ENCODE peak calls at places on chromosomes 3 and 15, in six cellular contexts. L is type B pancreatic cell, D is RWPE1, A is tibial artery, U is nephron progenitor cell, V is endothelial cell. I is an unnamed sample.

GRCh38 chr3:194091141-194091540 is 44.8 kb upstream of the HES1 start:
- DNase-seq in U (no peak), D (peak), A (no peak), V (no peak), L (no peak), I (no peak)

GRCh38 chr15:74245342-74245931 is 9.3 kb downstream of the CCDC33 start:
- DNase-seq in U (peak), A (no peak), L (no peak), D (no peak), V (peak), I (peak)

GRCh38 chr3:183050706-183051105 is 48.6 kb downstream of the MCCC1 start:
- DNase-seq in U (no peak), L (no peak), V (no peak), D (no peak), A (no peak), I (no peak)

GRCh38 chr15:63238796-63239195 is 38.6 kb upstream of the APH1B start:
- DNase-seq in L (no peak), U (no peak), D (peak), A (no peak), V (no peak), I (no peak)

GRCh38 chr3:68892297-68892696 is 40.0 kb downstream of the TAFA4 start:
- DNase-seq in U (no peak), L (no peak), A (no peak), V (no peak), D (no peak), I (no peak)

GRCh38 chr15:49984436-49984835 is 134.6 kb downstream of the ATP8B4 start:
- DNase-seq in U (no peak), A (no peak), V (no peak), D (no peak), L (no peak), I (no peak)

GRCh38 chr3:158617982-158618875 is 26.1 kb upstream of the GFM1 start:
- DNase-seq in L (no peak), V (no peak), A (no peak), D (no peak), U (no peak), I (no peak)

GRCh38 chr3:188262913-188263683 is 109.1 kb downstream of the LPP start:
- DNase-seq in V (no peak), D (peak), U (no peak), L (no peak), A (peak), I (no peak)

GRCh38 chr3:183006396-183007002 is 26.2 kb upstream of the DCUN1D1 start:
- DNase-seq in L (no peak), V (no peak), A (no peak), D (no peak), U (no peak), I (no peak)

GRCh38 chr3:42588625-42589024 is 2.0 kb upstream of the SS18L2 start:
- DNase-seq in D (no peak), V (peak), U (no peak), L (no peak), A (no peak), I (no peak)

GRCh38 chr3:133891662-133892389 is 3.9 kb downstream of the RAB6B start:
- DNase-seq in A (no peak), L (no peak), U (no peak), V (no peak), D (no peak), I (peak)

GRCh38 chr15:52440414-52440813 is 88.3 kb downstream of the MYO5A start:
- DNase-seq in A (no peak), U (no peak), D (peak), L (no peak), V (no peak), I (no peak)

GRCh38 chr15:99324082-99324620 is 72.9 kb downstream of the LRRC28 start:
- DNase-seq in A (peak), D (peak), V (no peak), U (no peak), L (no peak), I (no peak)

GRCh38 chr3:115279939-115280338 is 132.9 kb upstream of the ZBTB20 start:
- DNase-seq in D (no peak), L (no peak), A (no peak), V (no peak), U (no peak), I (no peak)

GRCh38 chr3:20698896-20699295 is 512.9 kb upstream of the SGO1 start:
- DNase-seq in D (no peak), U (no peak), L (no peak), V (no peak), A (no peak), I (no peak)

DNA sequence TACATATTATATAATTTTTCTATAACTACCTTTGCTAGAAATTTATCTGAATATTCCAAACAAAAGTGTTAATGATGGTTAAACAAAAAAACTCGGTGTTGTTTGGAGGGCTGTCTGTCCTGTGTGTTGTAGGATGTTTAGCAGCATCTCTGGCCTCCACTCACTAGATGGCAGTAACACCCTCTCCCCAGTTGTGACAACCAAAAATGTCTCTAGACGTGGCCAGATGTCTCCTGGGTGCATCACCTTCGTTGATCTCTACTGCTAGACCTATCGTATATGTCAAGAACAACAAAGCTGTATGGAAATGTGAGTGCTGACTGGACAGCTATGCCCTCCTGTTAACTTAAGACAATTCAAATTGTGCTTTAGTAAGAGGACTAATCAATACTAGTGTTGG is 14.1 kb downstream of the ANKRD34C start:
- DNase-seq in U (no peak), V (no peak), L (no peak), A (no peak), D (no peak), I (no peak)
- TF ChIP-seq CTCF in U (no peak), V (no peak), L (peak), A (no peak), D (no peak), I (no peak)

GRCh38 chr3:153357436-153357835 is 195.4 kb downstream of the RAP2B start:
- DNase-seq in D (no peak), A (no peak), V (no peak), U (no peak), L (no peak), I (no peak)
- TF ChIP-seq CTCF in D (no peak), A (no peak), V (no peak), U (no peak), L (no peak), I (no peak)

GRCh38 chr3:57727096-57727495 is 29.0 kb upstream of the SLMAP start:
- DNase-seq in A (no peak), L (no peak), D (no peak), U (no peak), V (no peak), I (no peak)

GRCh38 chr3:57731311-57731710 is 24.8 kb upstream of the SLMAP start:
- DNase-seq in U (no peak), L (no peak), D (no peak), V (no peak), A (no peak), I (no peak)

GRCh38 chr3:57729339-57730039 is 26.6 kb upstream of the SLMAP start:
- DNase-seq in U (no peak), A (no peak), V (no peak), L (no peak), D (no peak), I (no peak)

DNA sequence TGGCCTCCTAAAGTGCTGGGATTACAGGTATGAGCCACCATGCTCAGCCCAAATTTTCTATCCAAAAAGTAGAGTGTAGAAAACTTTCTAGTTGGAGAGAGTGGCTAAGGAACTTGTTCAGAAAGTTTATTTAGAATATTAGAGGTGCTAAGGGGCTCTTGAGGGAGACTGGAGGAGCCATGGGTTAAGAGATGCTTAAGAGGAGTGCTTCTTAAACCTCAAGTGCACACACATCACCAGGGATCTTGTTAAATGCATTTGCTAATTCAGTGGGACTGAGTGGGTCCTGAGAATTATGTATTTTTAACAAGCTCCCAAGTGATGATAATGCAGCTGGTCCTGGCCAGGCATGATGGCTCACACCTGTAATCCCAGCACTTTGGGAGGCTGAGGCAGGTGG is 29.7 kb upstream of the SLMAP start:
- DNase-seq in D (no peak), L (no peak), V (no peak), A (no peak), U (no peak), I (no peak)
- TF ChIP-seq CTCF in D (no peak), L (no peak), V (no peak), A (no peak), U (no peak), I (no peak)

GRCh38 chr3:177521305-177521704 is 324.0 kb upstream of the TBL1XR1 start:
- DNase-seq in L (peak), V (no peak), D (peak), A (no peak), U (no peak), I (no peak)
- TF ChIP-seq CTCF in L (no peak), V (no peak), D (no peak), A (no peak), U (no peak), I (no peak)

GRCh38 chr3:157499342-157499963 is 3.8 kb downstream of the VEPH1 start:
- DNase-seq in U (peak), L (peak), V (peak), A (no peak), D (peak), I (peak)
- TF ChIP-seq CTCF in U (peak), L (peak), V (no peak), A (no peak), D (no peak), I (no peak)

GRCh38 chr3:102599819-102600576 is 165.2 kb downstream of the ZPLD1 start:
- DNase-seq in L (no peak), U (no peak), V (no peak), D (no peak), A (no peak), I (no peak)

DNA sequence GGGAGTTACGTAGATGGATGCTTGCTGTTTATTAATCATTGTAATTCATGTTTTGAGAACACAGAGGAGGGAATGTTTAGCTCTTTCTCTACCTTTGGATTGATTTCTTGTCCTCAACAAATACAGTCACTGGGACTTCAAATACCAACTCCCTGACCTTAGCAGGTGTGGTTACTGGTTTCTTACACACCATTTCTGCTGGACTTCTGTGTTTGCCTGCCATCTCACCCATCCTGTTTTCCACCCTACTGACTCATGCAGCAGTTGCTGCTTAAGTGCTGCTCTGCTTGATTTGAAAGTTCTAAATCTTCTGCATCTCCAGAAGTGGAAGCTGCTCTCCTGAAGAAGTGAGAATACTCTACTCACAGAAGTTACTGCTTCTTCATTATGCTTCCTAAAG is 170.3 kb downstream of the ZPLD1 start:
- DNase-seq in L (no peak), U (no peak), D (no peak), V (no peak), A (no peak), I (no peak)
- TF ChIP-seq CTCF in L (no peak), U (no peak), D (no peak), V (no peak), A (no peak), I (no peak)

GRCh38 chr3:80252113-80252512 is 484.3 kb upstream of the ROBO1 start:
- DNase-seq in L (no peak), D (no peak), A (no peak), V (no peak), U (no peak), I (no peak)
- TF ChIP-seq CTCF in L (no peak), D (no peak), A (no peak), V (no peak), U (no peak), I (no peak)

GRCh38 chr3:170502297-170502696 is 83.6 kb downstream of the SLC7A14 start:
- DNase-seq in L (no peak), A (no peak), V (no peak), U (no peak), D (peak), I (no peak)
- TF ChIP-seq CTCF in L (no peak), A (no peak), V (no peak), U (no peak), D (no peak), I (no peak)

DNA sequence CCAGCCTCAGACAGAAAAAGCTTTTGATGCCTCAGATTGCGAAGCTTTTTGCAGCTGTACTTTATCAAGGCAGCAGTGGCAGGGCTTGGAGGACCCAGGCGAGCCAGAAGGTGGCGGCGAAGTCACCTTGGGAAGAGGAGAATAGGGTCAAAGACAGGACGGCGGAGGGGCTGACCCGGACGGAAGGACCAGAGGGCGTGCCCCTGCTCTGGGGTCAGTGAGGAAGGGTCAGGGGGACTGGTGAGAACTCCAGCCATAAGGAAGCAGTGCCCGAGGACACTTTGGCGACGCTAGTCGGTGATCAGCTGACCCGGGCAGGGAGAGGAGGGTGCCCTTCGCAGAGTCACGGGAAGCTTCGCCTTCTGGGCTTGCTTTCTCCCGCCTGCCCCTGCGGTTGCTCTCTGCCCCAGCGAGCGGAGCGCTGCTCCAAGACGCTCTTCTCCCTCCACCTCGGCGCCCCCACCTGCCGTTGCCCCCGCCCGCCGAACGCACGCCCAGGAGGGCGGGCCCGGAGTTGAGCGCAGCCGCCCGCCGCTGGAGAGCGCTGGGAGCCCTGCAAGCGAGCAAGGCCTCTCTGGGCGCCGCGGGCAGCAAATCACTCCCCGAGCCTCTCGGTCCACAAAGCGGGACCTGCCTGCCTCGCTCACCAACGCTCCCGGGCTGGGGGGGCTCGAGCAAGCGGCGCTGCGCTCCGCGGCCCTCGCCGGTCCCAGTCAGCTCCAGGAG is 1.4 kb downstream of the CADPS start:
- DNase-seq in V (peak), A (no peak), U (peak), D (no peak), L (peak), I (peak)
- TF ChIP-seq CTCF in V (no peak), A (no peak), U (peak), D (peak), L (peak), I (no peak)